ENCODE peak calls at places on chromosomes 2 and 18, in nine cellular contexts. V is heart right ventricle, D is BE2C, Q is HCT116, F is breast epithelium, U is fibroblast of lung, R is aorta, B is iPS DF 6.9, O is tibial artery. K is an unnamed sample.

GRCh38 chr2:212730994-212731393 is 192.4 kb upstream of the ERBB4 start:
- DNase-seq in B (no peak), O (no peak), Q (no peak), R (no peak), D (no peak), F (no peak), U (no peak), V (no peak), K (no peak)

GRCh38 chr2:172513935-172514586 is 41.8 kb upstream of the PDK1 start:
- DNase-seq in Q (no peak), U (no peak), F (no peak), B (no peak), R (no peak), V (no peak), D (no peak), O (no peak), K (no peak)

GRCh38 chr18:8471373-8471772 is 137.9 kb upstream of the RAB12 start:
- DNase-seq in B (no peak), R (no peak), F (no peak), U (peak; percentile 86), Q (no peak), V (no peak), O (no peak), D (no peak), K (no peak)

GRCh38 chr2:162974771-162975170 is 136.2 kb upstream of the KCNH7 start:
- DNase-seq in D (no peak), O (no peak), U (no peak), F (no peak), Q (no peak), R (no peak), B (no peak), V (no peak), K (no peak)

GRCh38 chr2:239916205-239917127 is 108.7 kb downstream of the NDUFA10 start:
- DNase-seq in F (no peak), O (peak; percentile 48), B (no peak), V (no peak), Q (no peak), R (peak; percentile 71), D (no peak), U (no peak), K (peak; percentile 57)

GRCh38 chr2:119549236-119549635 is 5.0 kb downstream of the CFAP221 start:
- DNase-seq in V (no peak), B (no peak), Q (no peak), U (peak; percentile 80), R (no peak), O (no peak), F (no peak), D (peak; percentile 26), K (no peak)

GRCh38 chr2:226581661-226582060 is 218.0 kb downstream of the IRS1 start:
- DNase-seq in D (no peak), B (no peak), V (no peak), U (peak; percentile 68), O (no peak), Q (no peak), R (no peak), F (no peak), K (no peak)

GRCh38 chr2:73970850-73971471 is 13.7 kb upstream of the TET3 start:
- DNase-seq in U (no peak), V (peak; percentile 85), Q (no peak), D (peak; percentile 72), F (peak; percentile 60), B (no peak), O (peak; percentile 84), R (peak; percentile 88), K (peak; percentile 88)

GRCh38 chr2:95799490-95799889 is 192.1 kb downstream of the ANKRD36C start:
- DNase-seq in R (peak; percentile 67), B (no peak), V (no peak), Q (no peak), U (no peak), O (no peak), D (peak; percentile 3), F (no peak), K (no peak)

GRCh38 chr2:239147376-239147775 is 253.4 kb downstream of the HDAC4 start:
- DNase-seq in D (peak; percentile 2), O (peak; percentile 43), R (peak; percentile 59), Q (no peak), V (no peak), B (no peak), F (no peak), U (no peak), K (peak; percentile 48)

GRCh38 chr2:187552959-187553681 is 1.1 kb downstream of the TFPI start:
- DNase-seq in B (no peak), F (no peak), U (peak; percentile 81), Q (no peak), O (no peak), D (no peak), V (no peak), R (no peak), K (no peak)

GRCh38 chr2:206260427-206261012 is 13.9 kb upstream of the ZDBF2 start:
- DNase-seq in B (no peak), R (no peak), V (no peak), F (no peak), Q (no peak), O (no peak), D (no peak), U (peak; percentile 17), K (no peak)

GRCh38 chr2:30453498-30453897 is 6.5 kb downstream of the LCLAT1 start:
- DNase-seq in U (no peak), O (no peak), Q (no peak), B (no peak), R (no peak), D (no peak), F (no peak), V (no peak), K (no peak)

GRCh38 chr18:73842795-73843394 is 304.7 kb downstream of the FBXO15 start:
- DNase-seq in V (peak; percentile 36), Q (peak; percentile 4), B (peak; percentile 2), U (peak; percentile 49), D (peak; percentile 22), R (no peak), O (no peak), F (no peak), K (no peak)

DNA sequence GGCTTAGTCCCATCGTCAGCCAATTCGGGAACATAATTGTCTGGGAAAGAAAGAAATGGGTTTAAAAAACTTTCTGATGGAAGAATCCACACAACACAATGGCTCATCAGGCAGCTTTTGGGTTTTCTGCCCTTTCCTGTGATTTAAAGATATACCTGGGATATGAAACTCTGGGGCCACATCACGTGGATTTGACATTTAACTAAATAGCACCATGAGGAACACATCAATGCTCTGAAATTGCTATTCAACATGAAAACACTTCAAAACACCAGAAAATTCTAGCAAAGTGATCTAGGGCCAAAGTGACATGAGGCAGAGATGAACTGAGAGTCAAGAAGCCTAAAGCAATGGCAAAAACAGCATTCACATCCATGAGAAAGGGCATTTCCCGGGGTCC is 237.5 kb upstream of the PXDN start:
- DNase-seq in U (no peak), B (no peak), D (no peak), F (no peak), Q (no peak), O (no peak), V (no peak), R (no peak), K (no peak)
- H3K4me3 ChIP-seq in U (no peak overlapping the region), B (no peak overlapping the region), D (no peak overlapping the region), F (no peak overlapping the region), Q (no peak overlapping the region), O (no peak overlapping the region), V (no peak overlapping the region), R (no peak overlapping the region), K (no peak overlapping the region)

GRCh38 chr2:43123486-43123885 is 102.9 kb downstream of the ZFP36L2 start:
- DNase-seq in D (no peak), F (no peak), O (peak; percentile 59), V (no peak), B (no peak), R (no peak), Q (no peak), U (no peak), K (peak; percentile 29)

GRCh38 chr2:43123056-43123455 is 103.3 kb downstream of the ZFP36L2 start:
- DNase-seq in R (no peak), O (peak; percentile 42), Q (no peak), D (no peak), U (no peak), B (no peak), F (no peak), V (no peak), K (peak; percentile 43)

GRCh38 chr2:43119303-43119702 is 107.1 kb downstream of the ZFP36L2 start:
- DNase-seq in R (no peak), V (no peak), Q (no peak), O (no peak), D (no peak), B (no peak), U (no peak), F (no peak), K (no peak)

GRCh38 chr2:43123981-43124666 is 102.3 kb downstream of the ZFP36L2 start:
- DNase-seq in F (no peak), O (peak; percentile 48), B (no peak), V (no peak), D (no peak), U (no peak), Q (no peak), R (no peak), K (peak; percentile 53)

GRCh38 chr2:43121915-43122314 is 104.5 kb downstream of the ZFP36L2 start:
- DNase-seq in U (no peak), Q (no peak), D (no peak), V (no peak), O (no peak), R (no peak), F (no peak), B (no peak), K (peak; percentile 33)
- H3K4me1 ChIP-seq in U (no peaks in the 10 kb centered on the region), Q (no peaks in the 10 kb centered on the region), D (no peaks in the 10 kb centered on the region), V (peaks cover 3% of the 10 kb centered on the region), O (no peaks in the 10 kb centered on the region), R (no peaks in the 10 kb centered on the region), F (peaks cover 4% of the 10 kb centered on the region), B (peaks cover 2% of the 10 kb centered on the region), K (no peaks in the 10 kb centered on the region)

GRCh38 chr2:217937446-217937845 is 65.3 kb downstream of the TNS1 start:
- DNase-seq in Q (no peak), U (peak; percentile 60), B (no peak), V (peak; percentile 77), R (peak; percentile 82), D (no peak), O (no peak), F (no peak), K (peak; percentile 57)
- H3K27me3 ChIP-seq in Q (no peaks in the 10 kb centered on the region), U (no peaks in the 10 kb centered on the region), B (no peaks in the 10 kb centered on the region), V (no peaks in the 10 kb centered on the region), R (no peaks in the 10 kb centered on the region), D (no peaks in the 10 kb centered on the region), O (no peaks in the 10 kb centered on the region), F (no peaks in the 10 kb centered on the region), K (no peaks in the 10 kb centered on the region)

GRCh38 chr2:101388232-101388631 is 929 bp upstream of the CREG2 start:
- DNase-seq in F (no peak), O (no peak), Q (no peak), U (peak; percentile 77), R (no peak), B (no peak), V (no peak), D (no peak), K (no peak)

GRCh38 chr2:101387151-101387807 is at the start of gene CREG2:
- DNase-seq in O (peak; percentile 71), D (peak; percentile 64), R (peak; percentile 85), Q (peak; percentile 26), B (no peak), V (peak; percentile 68), U (peak; percentile 59), F (peak; percentile 55), K (peak; percentile 83)

GRCh38 chr2:101382406-101382805 is 4.9 kb downstream of the CREG2 start:
- DNase-seq in D (no peak), V (no peak), F (no peak), Q (no peak), O (no peak), U (no peak), R (no peak), B (no peak), K (no peak)

GRCh38 chr2:101383016-101383541 is 4.2 kb downstream of the CREG2 start:
- DNase-seq in Q (no peak), O (no peak), U (no peak), D (no peak), B (no peak), F (no peak), V (no peak), R (no peak), K (no peak)

GRCh38 chr2:101386599-101387150 is 628 bp downstream of the CREG2 start:
- DNase-seq in D (no peak), U (no peak), R (no peak), Q (no peak), F (no peak), O (no peak), V (no peak), B (no peak), K (no peak)
- H3K4me3 ChIP-seq in D (peak overlapping the region; percentile 16), U (peak overlapping the region; percentile 58), R (peak overlapping the region; percentile 27), Q (peak overlapping the region; percentile 42), F (peak overlapping the region; percentile 51), O (peak overlapping the region; percentile 50), V (peak overlapping the region; percentile 55), B (peak overlapping the region; percentile 87), K (peak overlapping the region; percentile 39)

K was measured in upper lobe of right lung.